ENCODE peak calls at places on chromosome 5, in five cellular contexts. T is neural progenitor cell, K is GM23338, R is MM.1S, I is OCI-LY7. O is an unnamed sample.

GRCh38 chr5:110851357-110851756 is 112.5 kb downstream of the SLC25A46 start:
- DNase-seq in K (no peak), R (no peak), I (no peak), T (no peak), O (no peak)

GRCh38 chr5:134086943-134087305 is 27.6 kb upstream of the TCF7 start:
- DNase-seq in T (no peak), I (no peak), R (no peak), K (no peak), O (no peak)

GRCh38 chr5:136028782-136029742 is at the start of gene TGFBI:
- DNase-seq in T (peak), I (no peak), K (peak), R (no peak), O (no peak)

GRCh38 chr5:180166168-180166567 is 42.8 kb downstream of the RASGEF1C start:
- DNase-seq in I (no peak), T (no peak), R (no peak), K (no peak), O (no peak)

GRCh38 chr5:122102825-122103224 is 24.8 kb upstream of the LOX start:
- DNase-seq in T (no peak), R (no peak), I (no peak), K (no peak), O (no peak)

GRCh38 chr5:119453045-119453383 is 717 bp downstream of the HSD17B4 start:
- DNase-seq in I (peak), K (no peak), R (peak), T (no peak), O (no peak)

GRCh38 chr5:138706655-138707480 is 46.4 kb upstream of the CTNNA1 start:
- DNase-seq in I (no peak), K (no peak), R (no peak), T (no peak), O (no peak)

GRCh38 chr5:73180561-73180960 is 7.6 kb downstream of the TMEM174 start:
- DNase-seq in K (no peak), I (no peak), R (no peak), T (no peak), O (no peak)

GRCh38 chr5:83827111-83827541 is 106.5 kb upstream of the HAPLN1 start:
- DNase-seq in T (no peak), R (no peak), I (no peak), K (no peak), O (no peak)

GRCh38 chr5:44875661-44876250 is 67.0 kb downstream of the MRPS30 start:
- DNase-seq in T (no peak), R (peak), I (peak), K (peak), O (peak)

GRCh38 chr5:172450861-172451695 is 3.2 kb downstream of the SH3PXD2B start:
- DNase-seq in K (peak), T (peak), I (peak), R (peak), O (no peak)

GRCh38 chr5:128109766-128110165 is 26.2 kb downstream of the SLC12A2 start:
- DNase-seq in T (no peak), K (no peak), R (no peak), I (no peak), O (no peak)

DNA sequence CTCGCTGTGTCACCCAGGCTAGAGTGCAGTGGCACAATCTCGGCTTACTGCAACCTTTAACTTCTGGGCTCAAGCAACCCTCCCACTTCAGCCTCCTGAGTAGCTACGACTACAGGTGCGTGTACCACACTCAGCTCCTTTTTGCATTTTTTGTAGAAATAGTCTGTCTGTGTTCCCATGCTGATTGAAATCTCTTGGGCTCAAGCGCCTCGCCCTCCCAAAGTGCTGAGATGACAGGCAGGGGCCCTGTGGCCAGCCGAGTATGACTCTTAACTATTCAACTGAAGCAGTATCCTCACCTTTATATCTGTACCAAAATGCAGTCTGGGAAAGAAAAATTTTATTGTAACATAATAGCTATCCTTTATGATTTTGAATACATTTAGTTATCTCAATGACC is 12.2 kb upstream of the NIM1K start:
- DNase-seq in K (no peak), R (no peak), T (no peak), I (no peak), O (no peak)
- TF ChIP-seq EZH2phosphoT487 in K (no peak), R (no peak), T (no peak), I (no peak), O (no peak)

DNA sequence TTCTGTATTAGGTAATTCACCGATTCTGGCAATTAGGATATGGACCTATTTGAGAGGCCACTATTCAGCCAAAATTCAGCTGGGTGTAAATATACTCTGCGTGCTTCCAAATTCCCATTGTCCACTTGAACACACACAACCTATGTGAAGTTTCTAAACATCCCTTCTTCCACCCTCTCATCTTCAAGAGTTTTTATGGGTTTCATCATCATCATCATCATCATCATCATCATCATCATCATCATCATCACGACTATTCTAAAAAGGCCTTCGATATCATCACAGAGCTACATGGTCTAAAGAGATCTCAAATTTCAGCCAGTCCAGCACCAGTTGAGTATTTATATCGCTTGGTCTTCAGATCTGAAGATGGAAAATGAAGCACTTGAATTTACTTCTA is 49.3 kb upstream of the HMHB1 start:
- DNase-seq in R (no peak), I (no peak), T (no peak), K (no peak), O (no peak)
- TF ChIP-seq EZH2phosphoT487 in R (no peak), I (no peak), T (no peak), K (no peak), O (no peak)

GRCh38 chr5:107719207-107719606 is 48.5 kb upstream of the EFNA5 start:
- DNase-seq in R (no peak), T (no peak), K (no peak), I (no peak), O (no peak)
- TF ChIP-seq EZH2phosphoT487 in R (no peak), T (no peak), K (no peak), I (no peak), O (no peak)

DNA sequence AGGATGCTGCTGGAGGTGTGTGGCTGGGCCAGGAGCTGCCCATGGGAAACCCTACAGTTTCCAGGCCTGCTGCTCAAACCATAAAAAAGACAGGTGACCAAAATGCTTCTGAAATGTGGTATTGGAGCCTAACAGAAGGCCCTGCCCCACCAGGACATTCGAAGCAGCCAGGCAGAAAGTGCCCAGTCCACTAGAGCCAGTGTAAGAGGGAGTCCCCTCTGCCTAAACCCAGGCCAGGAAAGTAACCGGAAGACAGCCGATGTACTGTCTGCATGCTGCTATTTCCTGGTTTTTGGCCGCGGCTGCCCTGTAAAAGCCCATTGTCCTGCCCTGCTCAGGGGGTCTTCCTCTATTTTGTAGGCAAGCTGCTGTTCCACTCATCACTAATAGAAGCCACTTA is 150.7 kb upstream of the IRX2 start:
- DNase-seq in K (no peak), T (no peak), I (no peak), R (no peak), O (no peak)
- TF ChIP-seq EZH2phosphoT487 in K (no peak), T (no peak), I (no peak), R (no peak), O (no peak)

GRCh38 chr5:161847447-161847846 is 473 bp upstream of the GABRA1 start:
- DNase-seq in K (peak), R (no peak), T (peak), I (no peak), O (no peak)
- TF ChIP-seq EZH2phosphoT487 in K (no peak), R (no peak), T (no peak), I (no peak), O (no peak)

DNA sequence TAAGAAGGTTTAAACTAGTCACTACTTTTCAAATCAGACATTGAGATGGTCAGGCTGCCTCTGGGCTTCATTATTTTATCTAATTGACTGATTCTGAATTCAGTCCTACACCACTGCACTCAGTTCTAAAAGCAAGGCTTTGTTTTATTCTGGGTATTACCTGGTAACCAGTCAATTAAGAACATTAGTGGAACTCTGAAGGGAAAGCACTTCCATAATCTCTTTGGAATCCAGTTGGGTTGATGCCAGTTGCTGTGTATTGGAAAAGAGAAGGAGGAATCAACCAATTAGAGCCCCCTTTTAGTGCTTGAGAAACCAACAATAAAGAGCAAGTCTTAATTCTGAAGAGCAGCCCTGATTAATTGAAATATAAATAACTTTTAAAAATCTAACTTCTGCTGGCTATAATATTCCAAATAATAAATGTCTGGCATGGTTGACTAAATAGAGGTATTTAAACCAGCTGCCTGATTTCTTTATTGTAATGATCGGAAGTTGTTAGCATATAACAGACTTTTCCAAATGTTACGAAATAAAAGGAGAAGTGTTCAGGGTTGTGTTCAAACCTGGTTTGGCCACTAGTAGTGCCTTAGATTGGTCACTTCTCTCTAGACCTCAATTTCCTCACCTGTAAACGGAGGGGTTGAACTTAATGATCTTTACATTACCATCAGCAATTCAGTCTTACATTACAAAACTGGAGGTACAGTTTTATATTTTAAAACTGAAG is 32.0 kb downstream of the CPEB4 start:
- DNase-seq in T (peak), I (no peak), K (no peak), R (no peak), O (no peak)
- TF ChIP-seq EZH2phosphoT487 in T (no peak), I (no peak), K (no peak), R (no peak), O (no peak)

GRCh38 chr5:14721990-14722656 is 57.6 kb downstream of the OTULIN start:
- DNase-seq in T (no peak), K (no peak), R (no peak), I (no peak), O (no peak)
- TF ChIP-seq EZH2phosphoT487 in T (no peak), K (no peak), R (no peak), I (no peak), O (no peak)